ENCODE peak calls at places on chromosomes 1 and 21, in eight cellular contexts. One of them, this sample, is unnamed.

GRCh38 chr1:40636777-40637176 is 28.7 kb downstream of the RIMS3 start:
- DNase-seq in stomach: no peak
- DNase-seq in lung: no peak
- DNase-seq in AG10803: no peak
- DNase-seq in IMR-90: no peak
- DNase-seq in endodermal cell: peak; percentile 43
- DNase-seq in lower leg skin: no peak
- DNase-seq in heart right ventricle: no peak
- DNase-seq in this sample: no peak

GRCh38 chr1:235160395-235160964 is 570 bp downstream of the RBM34 start:
- DNase-seq in stomach: no peak
- DNase-seq in AG10803: peak; percentile 70
- DNase-seq in IMR-90: peak; percentile 64
- DNase-seq in endodermal cell: no peak
- DNase-seq in lower leg skin: no peak
- DNase-seq in lung: no peak
- DNase-seq in heart right ventricle: no peak
- DNase-seq in this sample: no peak

GRCh38 chr1:176073524-176074157 is 133.4 kb downstream of the COP1 start:
- DNase-seq in lung: no peak
- DNase-seq in stomach: no peak
- DNase-seq in AG10803: peak; percentile 71
- DNase-seq in IMR-90: peak; percentile 72
- DNase-seq in endodermal cell: peak; percentile 71
- DNase-seq in heart right ventricle: no peak
- DNase-seq in lower leg skin: peak; percentile 51
- DNase-seq in this sample: no peak

GRCh38 chr1:21396516-21396915 is 43.4 kb upstream of the NBPF3 start:
- DNase-seq in stomach: no peak
- DNase-seq in heart right ventricle: no peak
- DNase-seq in lower leg skin: no peak
- DNase-seq in AG10803: no peak
- DNase-seq in endodermal cell: no peak
- DNase-seq in IMR-90: no peak
- DNase-seq in lung: no peak
- DNase-seq in this sample: no peak

GRCh38 chr1:56336972-56337371 is 242.4 kb downstream of the PLPP3 start:
- DNase-seq in endodermal cell: no peak
- DNase-seq in lower leg skin: no peak
- DNase-seq in lung: no peak
- DNase-seq in stomach: no peak
- DNase-seq in AG10803: no peak
- DNase-seq in heart right ventricle: no peak
- DNase-seq in IMR-90: peak; percentile 55
- DNase-seq in this sample: no peak

GRCh38 chr1:47333578-47333921 is at the start of gene CMPK1:
- DNase-seq in endodermal cell: peak; percentile 90
- DNase-seq in lung: peak; percentile 84
- DNase-seq in IMR-90: peak; percentile 77
- DNase-seq in stomach: peak; percentile 84
- DNase-seq in AG10803: peak; percentile 88
- DNase-seq in heart right ventricle: peak; percentile 86
- DNase-seq in lower leg skin: peak; percentile 84
- DNase-seq in this sample: peak; percentile 85

GRCh38 chr1:24849653-24850295 is 80.3 kb downstream of the RUNX3 start:
- DNase-seq in lower leg skin: no peak
- DNase-seq in lung: no peak
- DNase-seq in IMR-90: peak; percentile 34
- DNase-seq in stomach: peak; percentile 25
- DNase-seq in AG10803: peak; percentile 25
- DNase-seq in heart right ventricle: no peak
- DNase-seq in endodermal cell: peak; percentile 79
- DNase-seq in this sample: no peak

GRCh38 chr21:32073593-32073992 is 200.8 kb downstream of the HUNK start:
- DNase-seq in IMR-90: no peak
- DNase-seq in heart right ventricle: no peak
- DNase-seq in lower leg skin: no peak
- DNase-seq in AG10803: no peak
- DNase-seq in endodermal cell: peak; percentile 19
- DNase-seq in lung: no peak
- DNase-seq in stomach: no peak
- DNase-seq in this sample: no peak

GRCh38 chr1:213337025-213337678 is 286.1 kb downstream of the RPS6KC1 start:
- DNase-seq in AG10803: no peak
- DNase-seq in lower leg skin: no peak
- DNase-seq in heart right ventricle: no peak
- DNase-seq in endodermal cell: peak; percentile 4
- DNase-seq in lung: no peak
- DNase-seq in stomach: no peak
- DNase-seq in IMR-90: no peak
- DNase-seq in this sample: no peak

GRCh38 chr21:39180429-39181019 is 2.7 kb downstream of the PSMG1 start:
- DNase-seq in IMR-90: no peak
- DNase-seq in endodermal cell: no peak
- DNase-seq in lower leg skin: no peak
- DNase-seq in heart right ventricle: no peak
- DNase-seq in stomach: no peak
- DNase-seq in AG10803: peak; percentile 12
- DNase-seq in lung: no peak
- DNase-seq in this sample: no peak

GRCh38 chr1:247746391-247746935 is 1.5 kb downstream of the OR14A2 start:
- DNase-seq in AG10803: no peak
- DNase-seq in lower leg skin: no peak
- DNase-seq in endodermal cell: no peak
- DNase-seq in heart right ventricle: no peak
- DNase-seq in lung: no peak
- DNase-seq in IMR-90: peak; percentile 16
- DNase-seq in stomach: no peak
- DNase-seq in this sample: no peak

DNA sequence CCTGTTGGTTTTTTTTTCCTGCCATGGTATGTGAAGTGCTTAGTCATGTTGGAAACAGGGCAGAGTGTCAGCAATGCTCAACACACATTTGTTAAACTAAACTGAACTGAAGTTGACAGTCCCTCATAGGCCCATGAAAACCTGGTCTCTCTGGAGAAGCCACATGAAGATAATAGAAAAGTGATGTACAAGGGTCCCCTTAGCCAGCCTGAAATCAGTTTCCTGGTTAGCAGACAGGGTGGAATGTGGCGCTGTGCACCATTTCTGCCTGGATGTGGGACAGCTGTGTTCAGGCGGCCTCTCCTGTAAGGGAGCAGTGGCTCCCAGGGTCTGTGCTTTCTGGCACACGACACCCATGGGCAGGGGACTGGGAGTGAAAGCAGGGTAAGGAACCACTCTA is 9.9 kb upstream of the CHI3L1 start:
- DNase-seq in stomach: peak; percentile 22
- DNase-seq in IMR-90: peak; percentile 7
- DNase-seq in endodermal cell: no peak
- DNase-seq in AG10803: peak; percentile 11
- DNase-seq in lung: no peak
- DNase-seq in heart right ventricle: no peak
- DNase-seq in lower leg skin: no peak
- DNase-seq in this sample: no peak
- TF ChIP-seq CTCF in stomach: no peak
- TF ChIP-seq CTCF in IMR-90: no peak
- TF ChIP-seq CTCF in endodermal cell: peak; percentile 57
- TF ChIP-seq CTCF in AG10803: peak; percentile 29
- TF ChIP-seq CTCF in lung: no peak
- TF ChIP-seq CTCF in heart right ventricle: no peak
- TF ChIP-seq CTCF in lower leg skin: no peak
- TF ChIP-seq CTCF in this sample: no peak

GRCh38 chr1:54253480-54253879 is 53.5 kb downstream of the MRPL37 start:
- DNase-seq in stomach: no peak
- DNase-seq in endodermal cell: no peak
- DNase-seq in lung: no peak
- DNase-seq in AG10803: peak; percentile 86
- DNase-seq in heart right ventricle: no peak
- DNase-seq in IMR-90: peak; percentile 94
- DNase-seq in lower leg skin: no peak
- DNase-seq in this sample: peak; percentile 63
- TF ChIP-seq CTCF in stomach: no peak
- TF ChIP-seq CTCF in endodermal cell: no peak
- TF ChIP-seq CTCF in lung: no peak
- TF ChIP-seq CTCF in AG10803: no peak
- TF ChIP-seq CTCF in heart right ventricle: no peak
- TF ChIP-seq CTCF in IMR-90: peak; percentile 3
- TF ChIP-seq CTCF in lower leg skin: no peak
- TF ChIP-seq CTCF in this sample: no peak

DNA sequence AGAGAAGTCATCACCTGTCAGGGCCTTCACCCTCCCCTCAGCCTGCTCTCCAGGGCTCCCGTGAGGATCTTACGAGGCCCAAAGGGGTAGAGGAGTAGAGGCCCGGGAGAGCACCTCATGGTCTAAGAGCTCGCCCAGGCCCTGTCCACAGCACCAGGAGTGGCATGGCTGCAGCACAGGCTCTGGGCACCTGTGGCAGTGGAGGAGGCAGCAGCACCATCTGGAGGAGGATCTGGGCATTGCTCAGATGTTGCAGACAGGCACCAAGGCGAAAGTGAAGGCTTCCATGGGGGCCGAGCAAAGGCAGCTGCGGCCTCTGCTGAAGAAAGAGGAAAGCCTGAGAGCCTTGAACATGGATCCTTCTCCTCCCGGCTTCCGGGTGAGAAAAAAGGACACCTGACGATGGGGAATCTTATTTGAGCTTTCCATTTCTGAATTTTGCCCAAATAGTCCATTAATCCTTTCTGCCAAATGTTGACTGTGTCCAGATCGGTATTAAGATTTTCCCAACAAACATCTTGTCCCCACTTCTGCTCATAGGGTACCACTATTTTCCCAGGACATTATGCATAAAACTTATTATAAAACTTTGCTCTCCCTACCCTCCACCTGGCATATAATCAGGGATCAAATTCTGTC is 604.7 kb downstream of the PTPRC start:
- DNase-seq in lung: peak; percentile 54
- DNase-seq in AG10803: peak; percentile 17
- DNase-seq in endodermal cell: peak; percentile 95
- DNase-seq in heart right ventricle: peak; percentile 50
- DNase-seq in lower leg skin: no peak
- DNase-seq in stomach: peak; percentile 61
- DNase-seq in IMR-90: peak; percentile 43
- DNase-seq in this sample: no peak
- TF ChIP-seq CTCF in lung: peak; percentile 47
- TF ChIP-seq CTCF in AG10803: peak; percentile 65
- TF ChIP-seq CTCF in endodermal cell: peak; percentile 89
- TF ChIP-seq CTCF in heart right ventricle: peak; percentile 66
- TF ChIP-seq CTCF in lower leg skin: no peak
- TF ChIP-seq CTCF in stomach: no peak
- TF ChIP-seq CTCF in IMR-90: peak; percentile 64
- TF ChIP-seq CTCF in this sample: no peak

GRCh38 chr1:236512019-236512418 is 11.8 kb upstream of the LGALS8 start:
- DNase-seq in lower leg skin: no peak
- DNase-seq in AG10803: no peak
- DNase-seq in lung: no peak
- DNase-seq in stomach: no peak
- DNase-seq in IMR-90: no peak
- DNase-seq in heart right ventricle: no peak
- DNase-seq in endodermal cell: no peak
- DNase-seq in this sample: no peak

GRCh38 chr1:236509203-236509602 is 14.6 kb upstream of the LGALS8 start:
- DNase-seq in AG10803: no peak
- DNase-seq in endodermal cell: no peak
- DNase-seq in IMR-90: no peak
- DNase-seq in lower leg skin: no peak
- DNase-seq in stomach: no peak
- DNase-seq in heart right ventricle: no peak
- DNase-seq in lung: no peak
- DNase-seq in this sample: no peak

GRCh38 chr1:236507022-236507700 is 16.6 kb upstream of the LGALS8 start:
- DNase-seq in heart right ventricle: no peak
- DNase-seq in IMR-90: peak; percentile 49
- DNase-seq in AG10803: peak; percentile 25
- DNase-seq in endodermal cell: no peak
- DNase-seq in lung: no peak
- DNase-seq in lower leg skin: no peak
- DNase-seq in stomach: peak; percentile 71
- DNase-seq in this sample: no peak

GRCh38 chr1:236508593-236509027 is 15.2 kb upstream of the LGALS8 start:
- DNase-seq in IMR-90: no peak
- DNase-seq in lower leg skin: no peak
- DNase-seq in heart right ventricle: no peak
- DNase-seq in endodermal cell: no peak
- DNase-seq in AG10803: no peak
- DNase-seq in lung: no peak
- DNase-seq in stomach: no peak
- DNase-seq in this sample: no peak

DNA sequence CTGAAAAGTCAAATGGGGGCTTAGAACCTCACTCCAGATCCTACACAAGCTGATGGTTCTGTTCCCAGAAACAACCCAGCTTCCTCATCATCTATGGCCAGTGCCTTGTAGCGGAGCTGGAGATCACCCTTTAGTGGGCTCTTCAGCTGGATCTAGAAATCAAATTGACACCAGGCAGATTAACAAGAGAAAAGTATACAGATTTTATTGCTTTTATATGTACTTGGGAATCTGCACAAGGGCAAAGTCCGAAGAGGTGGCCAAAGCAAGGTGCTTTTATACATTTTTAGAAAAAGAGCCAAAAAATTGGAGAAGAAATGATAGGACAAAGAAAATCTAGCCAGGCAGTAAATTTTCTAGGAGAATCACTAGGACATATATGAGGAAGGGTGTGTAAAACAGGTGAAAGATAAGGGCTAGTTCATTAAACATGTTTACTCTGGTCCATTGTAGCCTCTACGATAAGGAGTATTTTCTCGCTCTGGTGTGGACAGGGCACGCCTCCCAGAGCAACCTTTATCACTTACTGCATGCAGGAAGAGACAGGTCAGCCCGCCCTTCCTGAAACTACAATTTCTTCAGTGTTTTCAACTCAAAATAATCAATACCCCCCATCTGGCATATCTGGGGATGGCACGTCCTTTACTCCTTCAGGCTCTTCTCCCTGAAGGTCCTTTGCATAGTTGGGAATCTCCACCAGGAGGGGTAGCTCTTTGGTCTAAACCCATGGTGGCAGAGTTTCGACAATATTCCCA is 14.0 kb upstream of the LGALS8 start:
- DNase-seq in endodermal cell: no peak
- DNase-seq in IMR-90: no peak
- DNase-seq in heart right ventricle: no peak
- DNase-seq in lung: no peak
- DNase-seq in AG10803: no peak
- DNase-seq in lower leg skin: no peak
- DNase-seq in stomach: peak; percentile 37
- DNase-seq in this sample: no peak
- TF ChIP-seq CTCF in endodermal cell: peak; percentile 61
- TF ChIP-seq CTCF in IMR-90: no peak
- TF ChIP-seq CTCF in heart right ventricle: no peak
- TF ChIP-seq CTCF in lung: no peak
- TF ChIP-seq CTCF in AG10803: no peak
- TF ChIP-seq CTCF in lower leg skin: no peak
- TF ChIP-seq CTCF in stomach: no peak
- TF ChIP-seq CTCF in this sample: no peak